ENCODE peak calls at places on chromosomes 4 and X, in six cellular contexts. One of them, this sample, is unnamed.

GRCh38 chrX:63283331-63283730 is 67.8 kb downstream of the SPIN4 start:
- DNase-seq in spleen: no peak
- DNase-seq in GM12891: no peak
- DNase-seq in suprapubic skin: no peak
- DNase-seq in HCT116: no peak
- DNase-seq in transverse colon: no peak
- DNase-seq in this sample: no peak

GRCh38 chr4:11720292-11720691 is 291.6 kb upstream of the HS3ST1 start:
- DNase-seq in spleen: no peak
- DNase-seq in GM12891: peak; percentile 5
- DNase-seq in suprapubic skin: no peak
- DNase-seq in HCT116: no peak
- DNase-seq in transverse colon: no peak
- DNase-seq in this sample: no peak

GRCh38 chrX:124388562-124388961 is 42.2 kb downstream of the SH2D1A start:
- DNase-seq in spleen: no peak
- DNase-seq in GM12891: no peak
- DNase-seq in suprapubic skin: no peak
- DNase-seq in HCT116: peak; percentile 10
- DNase-seq in transverse colon: peak; percentile 49
- DNase-seq in this sample: peak; percentile 11

GRCh38 chr4:183181081-183181480 is 82.0 kb downstream of the WWC2 start:
- DNase-seq in spleen: no peak
- DNase-seq in GM12891: no peak
- DNase-seq in suprapubic skin: no peak
- DNase-seq in HCT116: no peak
- DNase-seq in transverse colon: no peak
- DNase-seq in this sample: no peak

GRCh38 chr4:127506283-127506682 is 126.5 kb upstream of the INTU start:
- DNase-seq in spleen: no peak
- DNase-seq in GM12891: no peak
- DNase-seq in suprapubic skin: no peak
- DNase-seq in HCT116: no peak
- DNase-seq in transverse colon: no peak
- DNase-seq in this sample: no peak

GRCh38 chr4:14348506-14348905 is 653.8 kb upstream of the CPEB2 start:
- DNase-seq in spleen: no peak
- DNase-seq in GM12891: no peak
- DNase-seq in suprapubic skin: no peak
- DNase-seq in HCT116: no peak
- DNase-seq in transverse colon: no peak
- DNase-seq in this sample: no peak

GRCh38 chrX:50712777-50713176 is 101.2 kb downstream of the SHROOM4 start:
- DNase-seq in spleen: no peak
- DNase-seq in GM12891: no peak
- DNase-seq in suprapubic skin: no peak
- DNase-seq in HCT116: no peak
- DNase-seq in transverse colon: no peak
- DNase-seq in this sample: no peak

GRCh38 chr4:186039697-186040096 is 29.3 kb upstream of the TLR3 start:
- DNase-seq in spleen: no peak
- DNase-seq in GM12891: no peak
- DNase-seq in suprapubic skin: no peak
- DNase-seq in HCT116: no peak
- DNase-seq in transverse colon: no peak
- DNase-seq in this sample: no peak

GRCh38 chrX:131985526-131986049 is 37.5 kb upstream of the STK26 start:
- DNase-seq in spleen: no peak
- DNase-seq in GM12891: no peak
- DNase-seq in suprapubic skin: no peak
- DNase-seq in HCT116: no peak
- DNase-seq in transverse colon: no peak
- DNase-seq in this sample: peak; percentile 5

GRCh38 chrX:83326517-83326916 is 181.6 kb upstream of the POU3F4 start:
- DNase-seq in spleen: no peak
- DNase-seq in GM12891: no peak
- DNase-seq in suprapubic skin: no peak
- DNase-seq in HCT116: no peak
- DNase-seq in transverse colon: no peak
- DNase-seq in this sample: no peak

GRCh38 chr4:130511776-130512175 is 1415.8 kb downstream of the C4orf33 start:
- DNase-seq in spleen: no peak
- DNase-seq in GM12891: no peak
- DNase-seq in suprapubic skin: no peak
- DNase-seq in HCT116: no peak
- DNase-seq in transverse colon: no peak
- DNase-seq in this sample: no peak

GRCh38 chr4:3679071-3679825 is 86.9 kb upstream of the ADRA2C start:
- DNase-seq in spleen: peak; percentile 66
- DNase-seq in GM12891: no peak
- DNase-seq in suprapubic skin: peak; percentile 72
- DNase-seq in HCT116: no peak
- DNase-seq in transverse colon: no peak
- DNase-seq in this sample: no peak

GRCh38 chr4:20984011-20984836 is 284.0 kb downstream of the PACRGL start:
- DNase-seq in spleen: no peak
- DNase-seq in GM12891: no peak
- DNase-seq in suprapubic skin: no peak
- DNase-seq in HCT116: no peak
- DNase-seq in transverse colon: peak; percentile 14
- DNase-seq in this sample: no peak

GRCh38 chr4:19850909-19851308 is 400.8 kb upstream of the SLIT2 start:
- DNase-seq in spleen: no peak
- DNase-seq in GM12891: no peak
- DNase-seq in suprapubic skin: no peak
- DNase-seq in HCT116: peak; percentile 31
- DNase-seq in transverse colon: no peak
- DNase-seq in this sample: no peak

GRCh38 chrX:148960060-148960459 is 459.6 kb downstream of the AFF2 start:
- DNase-seq in spleen: no peak
- DNase-seq in GM12891: no peak
- DNase-seq in suprapubic skin: no peak
- DNase-seq in HCT116: no peak
- DNase-seq in transverse colon: no peak
- DNase-seq in this sample: no peak

GRCh38 chr4:69147334-69147733 is 51.1 kb downstream of the UGT2B7 start:
- DNase-seq in spleen: no peak
- DNase-seq in GM12891: no peak
- DNase-seq in suprapubic skin: no peak
- DNase-seq in HCT116: no peak
- DNase-seq in transverse colon: no peak
- DNase-seq in this sample: no peak

GRCh38 chrX:155048997-155049619 is 21.8 kb downstream of the CMC4 start:
- DNase-seq in spleen: peak; percentile 77
- DNase-seq in GM12891: no peak
- DNase-seq in suprapubic skin: no peak
- DNase-seq in HCT116: no peak
- DNase-seq in transverse colon: peak; percentile 55
- DNase-seq in this sample: no peak

GRCh38 chrX:18828832-18829404 is 121.5 kb downstream of the PPEF1 start:
- DNase-seq in spleen: no peak
- DNase-seq in GM12891: no peak
- DNase-seq in suprapubic skin: no peak
- DNase-seq in HCT116: no peak
- DNase-seq in transverse colon: no peak
- DNase-seq in this sample: no peak

GRCh38 chr4:1403591-1404572 is 2.4 kb downstream of the NKX1-1 start:
- DNase-seq in spleen: peak; percentile 55
- DNase-seq in GM12891: no peak
- DNase-seq in suprapubic skin: no peak
- DNase-seq in HCT116: no peak
- DNase-seq in transverse colon: no peak
- DNase-seq in this sample: no peak

GRCh38 chr4:14856927-14857220 is 145.4 kb upstream of the CPEB2 start:
- DNase-seq in spleen: no peak
- DNase-seq in GM12891: no peak
- DNase-seq in suprapubic skin: no peak
- DNase-seq in HCT116: no peak
- DNase-seq in transverse colon: no peak
- DNase-seq in this sample: no peak

GRCh38 chr4:83858121-83858520 is 322.2 kb downstream of the GPAT3 start:
- DNase-seq in spleen: no peak
- DNase-seq in GM12891: no peak
- DNase-seq in suprapubic skin: no peak
- DNase-seq in HCT116: no peak
- DNase-seq in transverse colon: no peak
- DNase-seq in this sample: no peak

GRCh38 chr4:2793578-2793919 is 664 bp downstream of the SH3BP2 start:
- DNase-seq in spleen: peak; percentile 90
- DNase-seq in GM12891: no peak
- DNase-seq in suprapubic skin: peak; percentile 81
- DNase-seq in HCT116: peak; percentile 12
- DNase-seq in transverse colon: peak; percentile 54
- DNase-seq in this sample: no peak

GRCh38 chr4:139866270-139866962 is 200.8 kb downstream of the MGST2 start:
- DNase-seq in spleen: no peak
- DNase-seq in GM12891: no peak
- DNase-seq in suprapubic skin: no peak
- DNase-seq in HCT116: no peak
- DNase-seq in transverse colon: no peak
- DNase-seq in this sample: no peak

GRCh38 chr4:77074961-77075855 is 581 bp downstream of the CCNI start:
- DNase-seq in spleen: peak; percentile 97
- DNase-seq in GM12891: peak; percentile 53
- DNase-seq in suprapubic skin: peak; percentile 88
- DNase-seq in HCT116: no peak
- DNase-seq in transverse colon: peak; percentile 78
- DNase-seq in this sample: peak; percentile 42

GRCh38 chr4:138927065-138927464 is 88.5 kb upstream of the NOCT start:
- DNase-seq in spleen: no peak
- DNase-seq in GM12891: no peak
- DNase-seq in suprapubic skin: no peak
- DNase-seq in HCT116: no peak
- DNase-seq in transverse colon: no peak
- DNase-seq in this sample: no peak

GRCh38 chr4:39682133-39682532 is 15.8 kb upstream of the UBE2K start:
- DNase-seq in spleen: no peak
- DNase-seq in GM12891: no peak
- DNase-seq in suprapubic skin: no peak
- DNase-seq in HCT116: no peak
- DNase-seq in transverse colon: no peak
- DNase-seq in this sample: no peak

GRCh38 chr4:2811830-2812599 is 19.1 kb downstream of the SH3BP2 start:
- DNase-seq in spleen: peak; percentile 98
- DNase-seq in GM12891: peak; percentile 74
- DNase-seq in suprapubic skin: peak; percentile 88
- DNase-seq in HCT116: peak; percentile 16
- DNase-seq in transverse colon: peak; percentile 85
- DNase-seq in this sample: no peak

GRCh38 chrX:115226929-115227328 is 7.0 kb downstream of the LRCH2 start:
- DNase-seq in spleen: no peak
- DNase-seq in GM12891: no peak
- DNase-seq in suprapubic skin: no peak
- DNase-seq in HCT116: peak; percentile 34
- DNase-seq in transverse colon: no peak
- DNase-seq in this sample: no peak

GRCh38 chr4:173301518-173302201 is 32.5 kb downstream of the HMGB2 start:
- DNase-seq in spleen: no peak
- DNase-seq in GM12891: no peak
- DNase-seq in suprapubic skin: no peak
- DNase-seq in HCT116: peak; percentile 3
- DNase-seq in transverse colon: no peak
- DNase-seq in this sample: no peak

GRCh38 chrX:46319750-46320149 is 225.5 kb downstream of the ZNF674 start:
- DNase-seq in spleen: no peak
- DNase-seq in GM12891: no peak
- DNase-seq in suprapubic skin: no peak
- DNase-seq in HCT116: no peak
- DNase-seq in transverse colon: no peak
- DNase-seq in this sample: no peak

GRCh38 chrX:46318551-46318950 is 226.7 kb downstream of the ZNF674 start:
- DNase-seq in spleen: no peak
- DNase-seq in GM12891: no peak
- DNase-seq in suprapubic skin: no peak
- DNase-seq in HCT116: no peak
- DNase-seq in transverse colon: no peak
- DNase-seq in this sample: no peak

GRCh38 chrX:46311581-46312120 is 233.6 kb downstream of the ZNF674 start:
- DNase-seq in spleen: no peak
- DNase-seq in GM12891: no peak
- DNase-seq in suprapubic skin: no peak
- DNase-seq in HCT116: no peak
- DNase-seq in transverse colon: no peak
- DNase-seq in this sample: no peak

GRCh38 chrX:46317158-46317557 is 228.1 kb downstream of the ZNF674 start:
- DNase-seq in spleen: no peak
- DNase-seq in GM12891: no peak
- DNase-seq in suprapubic skin: no peak
- DNase-seq in HCT116: peak; percentile 81
- DNase-seq in transverse colon: no peak
- DNase-seq in this sample: no peak
- TF ChIP-seq POLR2AphosphoS5 in spleen: no peak
- TF ChIP-seq POLR2AphosphoS5 in GM12891: no peak
- TF ChIP-seq POLR2AphosphoS5 in suprapubic skin: no peak
- TF ChIP-seq POLR2AphosphoS5 in HCT116: peak; percentile 57
- TF ChIP-seq POLR2AphosphoS5 in transverse colon: no peak
- TF ChIP-seq POLR2AphosphoS5 in this sample: no peak

GRCh38 chr4:121794505-121795192 is 6.5 kb upstream of the EXOSC9 start:
- DNase-seq in spleen: no peak
- DNase-seq in GM12891: no peak
- DNase-seq in suprapubic skin: no peak
- DNase-seq in HCT116: no peak
- DNase-seq in transverse colon: no peak
- DNase-seq in this sample: no peak
- TF ChIP-seq POLR2AphosphoS5 in spleen: no peak
- TF ChIP-seq POLR2AphosphoS5 in GM12891: no peak
- TF ChIP-seq POLR2AphosphoS5 in suprapubic skin: no peak
- TF ChIP-seq POLR2AphosphoS5 in HCT116: no peak
- TF ChIP-seq POLR2AphosphoS5 in transverse colon: no peak
- TF ChIP-seq POLR2AphosphoS5 in this sample: no peak

DNA sequence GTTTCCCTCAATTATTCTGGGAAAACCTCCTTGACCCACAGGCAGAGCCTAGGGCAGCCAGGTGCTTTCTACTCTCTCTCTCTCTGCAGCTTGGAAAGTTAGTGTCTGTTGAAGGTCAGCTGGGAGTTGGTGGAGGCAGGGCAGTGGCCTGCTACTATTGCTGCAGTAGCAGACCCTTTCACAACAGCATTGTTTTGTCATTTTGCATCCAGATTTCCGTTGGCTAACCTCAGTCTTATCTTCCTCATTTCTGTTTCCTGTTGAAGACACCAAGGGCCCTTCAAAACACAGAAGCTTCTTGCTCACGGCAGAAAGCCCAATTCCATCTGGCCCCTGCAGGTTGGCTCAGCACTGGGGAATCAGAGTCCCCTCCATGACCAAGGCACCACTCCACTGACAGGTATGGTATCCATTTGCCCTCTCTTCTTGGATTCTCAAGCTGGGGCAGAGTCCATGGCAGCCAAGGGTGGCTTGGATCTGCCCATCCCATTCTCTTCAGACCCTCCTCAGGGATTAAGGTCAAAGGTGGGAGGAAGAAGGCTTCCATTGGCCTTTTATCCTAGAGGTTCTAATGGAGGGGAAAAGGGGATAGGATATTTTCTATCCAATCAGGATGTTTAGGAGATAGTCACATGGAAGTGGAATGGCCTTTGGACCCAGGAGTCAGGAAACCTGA is 24.6 kb downstream of the VSIG4 start:
- DNase-seq in spleen: peak; percentile 85
- DNase-seq in GM12891: no peak
- DNase-seq in suprapubic skin: no peak
- DNase-seq in HCT116: no peak
- DNase-seq in transverse colon: peak; percentile 17
- DNase-seq in this sample: no peak
- TF ChIP-seq POLR2AphosphoS5 in spleen: no peak
- TF ChIP-seq POLR2AphosphoS5 in GM12891: no peak
- TF ChIP-seq POLR2AphosphoS5 in suprapubic skin: no peak
- TF ChIP-seq POLR2AphosphoS5 in HCT116: no peak
- TF ChIP-seq POLR2AphosphoS5 in transverse colon: no peak
- TF ChIP-seq POLR2AphosphoS5 in this sample: no peak

GRCh38 chrX:7086384-7086783 is 61.1 kb upstream of the STS start:
- DNase-seq in spleen: no peak
- DNase-seq in GM12891: no peak
- DNase-seq in suprapubic skin: no peak
- DNase-seq in HCT116: no peak
- DNase-seq in transverse colon: no peak
- DNase-seq in this sample: no peak
- TF ChIP-seq POLR2AphosphoS5 in spleen: no peak
- TF ChIP-seq POLR2AphosphoS5 in GM12891: no peak
- TF ChIP-seq POLR2AphosphoS5 in suprapubic skin: no peak
- TF ChIP-seq POLR2AphosphoS5 in HCT116: no peak
- TF ChIP-seq POLR2AphosphoS5 in transverse colon: no peak
- TF ChIP-seq POLR2AphosphoS5 in this sample: no peak

This sample was measured in prostate gland.